ENCODE peak calls at places on chromosomes 12 and 14, in eight cellular contexts. One of them, this sample, is unnamed.

GRCh38 chr12:127381043-127381668 is 885.8 kb upstream of the TMEM132C start:
- DNase-seq in naive thymus-derived CD8-positive, alpha-beta T cell: peak; percentile 22
- DNase-seq in amniotic stem cell: no peak
- DNase-seq in HEK293T: peak; percentile 80
- DNase-seq in fibroblast of lung: peak; percentile 34
- DNase-seq in iPS DF 19.7: peak; percentile 48
- DNase-seq in activated T-helper 1 cell treated with Interleukin-2 at 50 U/mL for 16 hours: no peak
- DNase-seq in stimulated activated CD4-positive, alpha-beta T cell treated with anti-CD3 and anti-CD28 coated beads, Interleukin-2, amount 100 ng/mL, for 24 hours: peak; percentile 34
- DNase-seq in this sample: no peak

GRCh38 chr14:73591690-73592448 is at the start of gene ACOT4:
- DNase-seq in naive thymus-derived CD8-positive, alpha-beta T cell: peak; percentile 63
- DNase-seq in amniotic stem cell: no peak
- DNase-seq in HEK293T: no peak
- DNase-seq in fibroblast of lung: peak; percentile 54
- DNase-seq in iPS DF 19.7: no peak
- DNase-seq in activated T-helper 1 cell treated with Interleukin-2 at 50 U/mL for 16 hours: peak; percentile 44
- DNase-seq in stimulated activated CD4-positive, alpha-beta T cell treated with anti-CD3 and anti-CD28 coated beads, Interleukin-2, amount 100 ng/mL, for 24 hours: peak; percentile 51
- DNase-seq in this sample: no peak

GRCh38 chr14:102215522-102216250 is 76.0 kb downstream of the WDR20 start:
- DNase-seq in naive thymus-derived CD8-positive, alpha-beta T cell: no peak
- DNase-seq in amniotic stem cell: no peak
- DNase-seq in HEK293T: no peak
- DNase-seq in fibroblast of lung: peak; percentile 31
- DNase-seq in iPS DF 19.7: no peak
- DNase-seq in activated T-helper 1 cell treated with Interleukin-2 at 50 U/mL for 16 hours: no peak
- DNase-seq in stimulated activated CD4-positive, alpha-beta T cell treated with anti-CD3 and anti-CD28 coated beads, Interleukin-2, amount 100 ng/mL, for 24 hours: no peak
- DNase-seq in this sample: no peak

GRCh38 chr12:47935196-47935595 is 28.2 kb upstream of the TMEM106C start:
- DNase-seq in naive thymus-derived CD8-positive, alpha-beta T cell: no peak
- DNase-seq in amniotic stem cell: no peak
- DNase-seq in HEK293T: no peak
- DNase-seq in fibroblast of lung: peak; percentile 74
- DNase-seq in iPS DF 19.7: no peak
- DNase-seq in activated T-helper 1 cell treated with Interleukin-2 at 50 U/mL for 16 hours: no peak
- DNase-seq in stimulated activated CD4-positive, alpha-beta T cell treated with anti-CD3 and anti-CD28 coated beads, Interleukin-2, amount 100 ng/mL, for 24 hours: no peak
- DNase-seq in this sample: no peak

GRCh38 chr12:115998119-115998633 is 279.3 kb downstream of the MED13L start:
- DNase-seq in naive thymus-derived CD8-positive, alpha-beta T cell: no peak
- DNase-seq in amniotic stem cell: peak; percentile 11
- DNase-seq in HEK293T: peak; percentile 22
- DNase-seq in fibroblast of lung: peak; percentile 51
- DNase-seq in iPS DF 19.7: peak; percentile 48
- DNase-seq in activated T-helper 1 cell treated with Interleukin-2 at 50 U/mL for 16 hours: no peak
- DNase-seq in stimulated activated CD4-positive, alpha-beta T cell treated with anti-CD3 and anti-CD28 coated beads, Interleukin-2, amount 100 ng/mL, for 24 hours: no peak
- DNase-seq in this sample: no peak

GRCh38 chr12:49777800-49778748 is 36.7 kb downstream of the TMBIM6 start:
- DNase-seq in naive thymus-derived CD8-positive, alpha-beta T cell: peak; percentile 74
- DNase-seq in amniotic stem cell: no peak
- DNase-seq in HEK293T: peak; percentile 78
- DNase-seq in fibroblast of lung: peak; percentile 20
- DNase-seq in iPS DF 19.7: peak; percentile 48
- DNase-seq in activated T-helper 1 cell treated with Interleukin-2 at 50 U/mL for 16 hours: peak; percentile 64
- DNase-seq in stimulated activated CD4-positive, alpha-beta T cell treated with anti-CD3 and anti-CD28 coated beads, Interleukin-2, amount 100 ng/mL, for 24 hours: peak; percentile 86
- DNase-seq in this sample: no peak

GRCh38 chr12:10528150-10528953 is 22.7 kb downstream of the EIF2S3B start:
- DNase-seq in naive thymus-derived CD8-positive, alpha-beta T cell: no peak
- DNase-seq in amniotic stem cell: no peak
- DNase-seq in HEK293T: no peak
- DNase-seq in fibroblast of lung: no peak
- DNase-seq in iPS DF 19.7: no peak
- DNase-seq in activated T-helper 1 cell treated with Interleukin-2 at 50 U/mL for 16 hours: no peak
- DNase-seq in stimulated activated CD4-positive, alpha-beta T cell treated with anti-CD3 and anti-CD28 coated beads, Interleukin-2, amount 100 ng/mL, for 24 hours: no peak
- DNase-seq in this sample: no peak

GRCh38 chr14:38553586-38553985 is 297.7 kb upstream of the CLEC14A start:
- DNase-seq in naive thymus-derived CD8-positive, alpha-beta T cell: no peak
- DNase-seq in amniotic stem cell: peak; percentile 3
- DNase-seq in HEK293T: no peak
- DNase-seq in fibroblast of lung: peak; percentile 91
- DNase-seq in iPS DF 19.7: no peak
- DNase-seq in activated T-helper 1 cell treated with Interleukin-2 at 50 U/mL for 16 hours: no peak
- DNase-seq in stimulated activated CD4-positive, alpha-beta T cell treated with anti-CD3 and anti-CD28 coated beads, Interleukin-2, amount 100 ng/mL, for 24 hours: no peak
- DNase-seq in this sample: no peak

GRCh38 chr12:121003650-121004049 is 12.6 kb downstream of the C12orf43 start:
- DNase-seq in naive thymus-derived CD8-positive, alpha-beta T cell: no peak
- DNase-seq in amniotic stem cell: no peak
- DNase-seq in HEK293T: no peak
- DNase-seq in fibroblast of lung: no peak
- DNase-seq in iPS DF 19.7: no peak
- DNase-seq in activated T-helper 1 cell treated with Interleukin-2 at 50 U/mL for 16 hours: no peak
- DNase-seq in stimulated activated CD4-positive, alpha-beta T cell treated with anti-CD3 and anti-CD28 coated beads, Interleukin-2, amount 100 ng/mL, for 24 hours: no peak
- DNase-seq in this sample: no peak

GRCh38 chr14:94174622-94175402 is 690 bp downstream of the PPP4R4 start:
- DNase-seq in naive thymus-derived CD8-positive, alpha-beta T cell: no peak
- DNase-seq in amniotic stem cell: no peak
- DNase-seq in HEK293T: peak; percentile 19
- DNase-seq in fibroblast of lung: no peak
- DNase-seq in iPS DF 19.7: no peak
- DNase-seq in activated T-helper 1 cell treated with Interleukin-2 at 50 U/mL for 16 hours: no peak
- DNase-seq in stimulated activated CD4-positive, alpha-beta T cell treated with anti-CD3 and anti-CD28 coated beads, Interleukin-2, amount 100 ng/mL, for 24 hours: no peak
- DNase-seq in this sample: no peak

GRCh38 chr14:62736426-62737043 is 308.7 kb downstream of the KCNH5 start:
- DNase-seq in naive thymus-derived CD8-positive, alpha-beta T cell: no peak
- DNase-seq in amniotic stem cell: no peak
- DNase-seq in HEK293T: no peak
- DNase-seq in fibroblast of lung: peak; percentile 21
- DNase-seq in iPS DF 19.7: no peak
- DNase-seq in activated T-helper 1 cell treated with Interleukin-2 at 50 U/mL for 16 hours: no peak
- DNase-seq in stimulated activated CD4-positive, alpha-beta T cell treated with anti-CD3 and anti-CD28 coated beads, Interleukin-2, amount 100 ng/mL, for 24 hours: no peak
- DNase-seq in this sample: no peak

GRCh38 chr12:57452181-57452936 is 2.7 kb upstream of the INHBE start:
- DNase-seq in naive thymus-derived CD8-positive, alpha-beta T cell: no peak
- DNase-seq in amniotic stem cell: peak; percentile 31
- DNase-seq in HEK293T: no peak
- DNase-seq in fibroblast of lung: peak; percentile 94
- DNase-seq in iPS DF 19.7: no peak
- DNase-seq in activated T-helper 1 cell treated with Interleukin-2 at 50 U/mL for 16 hours: no peak
- DNase-seq in stimulated activated CD4-positive, alpha-beta T cell treated with anti-CD3 and anti-CD28 coated beads, Interleukin-2, amount 100 ng/mL, for 24 hours: no peak
- DNase-seq in this sample: peak; percentile 50

GRCh38 chr12:110444455-110444854 is 5.7 kb downstream of the ARPC3 start:
- DNase-seq in naive thymus-derived CD8-positive, alpha-beta T cell: no peak
- DNase-seq in amniotic stem cell: no peak
- DNase-seq in HEK293T: no peak
- DNase-seq in fibroblast of lung: no peak
- DNase-seq in iPS DF 19.7: no peak
- DNase-seq in activated T-helper 1 cell treated with Interleukin-2 at 50 U/mL for 16 hours: no peak
- DNase-seq in stimulated activated CD4-positive, alpha-beta T cell treated with anti-CD3 and anti-CD28 coated beads, Interleukin-2, amount 100 ng/mL, for 24 hours: no peak
- DNase-seq in this sample: no peak

GRCh38 chr12:9347328-9348127 is 139.3 kb upstream of the PZP start:
- DNase-seq in naive thymus-derived CD8-positive, alpha-beta T cell: no peak
- DNase-seq in amniotic stem cell: no peak
- DNase-seq in HEK293T: no peak
- DNase-seq in fibroblast of lung: peak; percentile 77
- DNase-seq in iPS DF 19.7: no peak
- DNase-seq in activated T-helper 1 cell treated with Interleukin-2 at 50 U/mL for 16 hours: no peak
- DNase-seq in stimulated activated CD4-positive, alpha-beta T cell treated with anti-CD3 and anti-CD28 coated beads, Interleukin-2, amount 100 ng/mL, for 24 hours: no peak
- DNase-seq in this sample: no peak